ENCODE peak calls at places on chromosomes 5 and 9, in eight cellular contexts. One of them, this sample, is unnamed.

GRCh38 chr5:118984602-118985001 is 3.7 kb downstream of the DTWD2 start:
- DNase-seq in COR-L47: no peak
- DNase-seq in NCI-H1417 treated with DMSO at 0.1 percent for 48 hours: no peak
- DNase-seq in fibroblast of gingiva: no peak
- DNase-seq in CD8-positive, alpha-beta memory T cell: no peak
- DNase-seq in activated CD4-positive, alpha-beta T cell treated with anti-CD3 and anti-CD28 coated beads, Interleukin-2, amount 50 U/mL, for 4 hours: no peak
- DNase-seq in thyroid gland: no peak
- DNase-seq in NCI-H1105: no peak
- DNase-seq in this sample: no peak

GRCh38 chr5:19270153-19270552 is 717.8 kb downstream of the CDH18 start:
- DNase-seq in COR-L47: no peak
- DNase-seq in NCI-H1417 treated with DMSO at 0.1 percent for 48 hours: no peak
- DNase-seq in fibroblast of gingiva: no peak
- DNase-seq in CD8-positive, alpha-beta memory T cell: no peak
- DNase-seq in activated CD4-positive, alpha-beta T cell treated with anti-CD3 and anti-CD28 coated beads, Interleukin-2, amount 50 U/mL, for 4 hours: no peak
- DNase-seq in thyroid gland: no peak
- DNase-seq in NCI-H1105: no peak
- DNase-seq in this sample: no peak

GRCh38 chr5:170495796-170496195 is 8.0 kb upstream of the KCNIP1 start:
- DNase-seq in COR-L47: no peak
- DNase-seq in NCI-H1417 treated with DMSO at 0.1 percent for 48 hours: no peak
- DNase-seq in fibroblast of gingiva: no peak
- DNase-seq in CD8-positive, alpha-beta memory T cell: no peak
- DNase-seq in activated CD4-positive, alpha-beta T cell treated with anti-CD3 and anti-CD28 coated beads, Interleukin-2, amount 50 U/mL, for 4 hours: no peak
- DNase-seq in thyroid gland: no peak
- DNase-seq in NCI-H1105: no peak
- DNase-seq in this sample: no peak

GRCh38 chr9:128920381-128921058 is at the start of gene PHYHD1:
- DNase-seq in COR-L47: no peak
- DNase-seq in NCI-H1417 treated with DMSO at 0.1 percent for 48 hours: no peak
- DNase-seq in fibroblast of gingiva: peak
- DNase-seq in CD8-positive, alpha-beta memory T cell: no peak
- DNase-seq in activated CD4-positive, alpha-beta T cell treated with anti-CD3 and anti-CD28 coated beads, Interleukin-2, amount 50 U/mL, for 4 hours: no peak
- DNase-seq in thyroid gland: peak
- DNase-seq in NCI-H1105: no peak
- DNase-seq in this sample: no peak

GRCh38 chr9:6415266-6415665 is 2.3 kb downstream of the UHRF2 start:
- DNase-seq in COR-L47: no peak
- DNase-seq in NCI-H1417 treated with DMSO at 0.1 percent for 48 hours: no peak
- DNase-seq in fibroblast of gingiva: no peak
- DNase-seq in CD8-positive, alpha-beta memory T cell: no peak
- DNase-seq in activated CD4-positive, alpha-beta T cell treated with anti-CD3 and anti-CD28 coated beads, Interleukin-2, amount 50 U/mL, for 4 hours: no peak
- DNase-seq in thyroid gland: no peak
- DNase-seq in NCI-H1105: no peak
- DNase-seq in this sample: no peak

GRCh38 chr9:107983191-107983603 is 493.6 kb upstream of the KLF4 start:
- DNase-seq in COR-L47: no peak
- DNase-seq in NCI-H1417 treated with DMSO at 0.1 percent for 48 hours: no peak
- DNase-seq in fibroblast of gingiva: peak
- DNase-seq in CD8-positive, alpha-beta memory T cell: no peak
- DNase-seq in activated CD4-positive, alpha-beta T cell treated with anti-CD3 and anti-CD28 coated beads, Interleukin-2, amount 50 U/mL, for 4 hours: no peak
- DNase-seq in thyroid gland: no peak
- DNase-seq in NCI-H1105: no peak
- DNase-seq in this sample: no peak

GRCh38 chr5:157994906-157995519 is 136.1 kb upstream of the CLINT1 start:
- DNase-seq in COR-L47: peak
- DNase-seq in NCI-H1417 treated with DMSO at 0.1 percent for 48 hours: no peak
- DNase-seq in fibroblast of gingiva: peak
- DNase-seq in CD8-positive, alpha-beta memory T cell: peak
- DNase-seq in activated CD4-positive, alpha-beta T cell treated with anti-CD3 and anti-CD28 coated beads, Interleukin-2, amount 50 U/mL, for 4 hours: peak
- DNase-seq in thyroid gland: peak
- DNase-seq in NCI-H1105: no peak
- DNase-seq in this sample: peak

GRCh38 chr5:170273968-170274710 is 23.4 kb downstream of the LCP2 start:
- DNase-seq in COR-L47: peak
- DNase-seq in NCI-H1417 treated with DMSO at 0.1 percent for 48 hours: no peak
- DNase-seq in fibroblast of gingiva: no peak
- DNase-seq in CD8-positive, alpha-beta memory T cell: peak
- DNase-seq in activated CD4-positive, alpha-beta T cell treated with anti-CD3 and anti-CD28 coated beads, Interleukin-2, amount 50 U/mL, for 4 hours: peak
- DNase-seq in thyroid gland: peak
- DNase-seq in NCI-H1105: peak
- DNase-seq in this sample: no peak

GRCh38 chr9:108191065-108191464 is 664.7 kb downstream of the ACTL7B start:
- DNase-seq in COR-L47: no peak
- DNase-seq in NCI-H1417 treated with DMSO at 0.1 percent for 48 hours: no peak
- DNase-seq in fibroblast of gingiva: no peak
- DNase-seq in CD8-positive, alpha-beta memory T cell: no peak
- DNase-seq in activated CD4-positive, alpha-beta T cell treated with anti-CD3 and anti-CD28 coated beads, Interleukin-2, amount 50 U/mL, for 4 hours: no peak
- DNase-seq in thyroid gland: no peak
- DNase-seq in NCI-H1105: no peak
- DNase-seq in this sample: no peak

GRCh38 chr9:16726023-16726422 is 144.4 kb downstream of the BNC2 start:
- DNase-seq in COR-L47: peak
- DNase-seq in NCI-H1417 treated with DMSO at 0.1 percent for 48 hours: no peak
- DNase-seq in fibroblast of gingiva: peak
- DNase-seq in CD8-positive, alpha-beta memory T cell: no peak
- DNase-seq in activated CD4-positive, alpha-beta T cell treated with anti-CD3 and anti-CD28 coated beads, Interleukin-2, amount 50 U/mL, for 4 hours: no peak
- DNase-seq in thyroid gland: peak
- DNase-seq in NCI-H1105: no peak
- DNase-seq in this sample: no peak

GRCh38 chr5:150763023-150763793 is 4.4 kb upstream of the DCTN4 start:
- DNase-seq in COR-L47: peak
- DNase-seq in NCI-H1417 treated with DMSO at 0.1 percent for 48 hours: no peak
- DNase-seq in fibroblast of gingiva: peak
- DNase-seq in CD8-positive, alpha-beta memory T cell: no peak
- DNase-seq in activated CD4-positive, alpha-beta T cell treated with anti-CD3 and anti-CD28 coated beads, Interleukin-2, amount 50 U/mL, for 4 hours: no peak
- DNase-seq in thyroid gland: peak
- DNase-seq in NCI-H1105: peak
- DNase-seq in this sample: no peak

GRCh38 chr5:143796753-143797152 is 15.2 kb upstream of the HMHB1 start:
- DNase-seq in COR-L47: no peak
- DNase-seq in NCI-H1417 treated with DMSO at 0.1 percent for 48 hours: no peak
- DNase-seq in fibroblast of gingiva: no peak
- DNase-seq in CD8-positive, alpha-beta memory T cell: no peak
- DNase-seq in activated CD4-positive, alpha-beta T cell treated with anti-CD3 and anti-CD28 coated beads, Interleukin-2, amount 50 U/mL, for 4 hours: no peak
- DNase-seq in thyroid gland: no peak
- DNase-seq in NCI-H1105: no peak
- DNase-seq in this sample: no peak